ENCODE peak calls at places on chromosomes 13 and 19, in four cellular contexts. U, F, X and W are unnamed samples.
A peak's percentile ranks its signal among the peaks of the same experiment; 100 is the strongest.

GRCh38 chr19:47663911-47664771 is 49.1 kb upstream of the EHD2 start:
- DNase-seq in U (no peak), F (peak; percentile 94), X (no peak), W (peak; percentile 95)

GRCh38 chr13:84263354-84264069 is 381.2 kb upstream of the SLITRK1 start:
- DNase-seq in U (no peak), F (no peak), X (no peak), W (no peak)

GRCh38 chr13:73924607-73925006 is 209.6 kb downstream of the KLF12 start:
- DNase-seq in U (no peak), F (no peak), X (no peak), W (no peak)

GRCh38 chr13:41500501-41500900 is 43.2 kb downstream of the RGCC start:
- DNase-seq in U (no peak), F (no peak), X (no peak), W (no peak)

GRCh38 chr13:39930544-39931444 is 275.3 kb downstream of the COG6 start:
- DNase-seq in U (no peak), F (no peak), X (no peak), W (no peak)

GRCh38 chr19:47272448-47273312 is 2.0 kb upstream of the INAFM1 start:
- DNase-seq in U (no peak), F (no peak), X (peak; percentile 38), W (no peak)

GRCh38 chr19:24065243-24065642 is 21.7 kb upstream of the ZNF254 start:
- DNase-seq in U (no peak), F (no peak), X (no peak), W (no peak)

GRCh38 chr13:48110132-48110868 is 15.4 kb upstream of the MED4 start:
- DNase-seq in U (no peak), F (no peak), X (no peak), W (no peak)

GRCh38 chr19:58291943-58292342 is 13.2 kb downstream of the ZNF8 start:
- DNase-seq in U (no peak), F (no peak), X (no peak), W (no peak)

GRCh38 chr19:14090509-14091085 is at the start of gene SAMD1:
- DNase-seq in U (peak; percentile 78), F (peak; percentile 72), X (peak; percentile 83), W (no peak)